ENCODE peak calls at places on chromosomes 5 and 9, in five cellular contexts. One of them, this sample, is unnamed.

GRCh38 chr9:118515947-118516346 is 811.7 kb downstream of the TLR4 start:
- DNase-seq in putamen: no peak
- DNase-seq in posterior cingulate gyrus: no peak
- DNase-seq in colonic mucosa: no peak
- DNase-seq in left kidney: no peak
- DNase-seq in this sample: no peak

GRCh38 chr9:20838218-20838617 is 154.2 kb downstream of the FOCAD start:
- DNase-seq in putamen: no peak
- DNase-seq in left kidney: no peak
- DNase-seq in colonic mucosa: no peak
- DNase-seq in posterior cingulate gyrus: no peak
- DNase-seq in this sample: no peak

GRCh38 chr5:9324348-9325056 is 221.4 kb downstream of the SEMA5A start:
- DNase-seq in posterior cingulate gyrus: no peak
- DNase-seq in colonic mucosa: no peak
- DNase-seq in putamen: no peak
- DNase-seq in left kidney: peak; percentile 23
- DNase-seq in this sample: no peak

GRCh38 chr5:15674716-15675115 is 174.7 kb downstream of the FBXL7 start:
- DNase-seq in putamen: no peak
- DNase-seq in posterior cingulate gyrus: no peak
- DNase-seq in colonic mucosa: no peak
- DNase-seq in left kidney: no peak
- DNase-seq in this sample: no peak

GRCh38 chr5:61599370-61600140 is 267.5 kb downstream of the ZSWIM6 start:
- DNase-seq in left kidney: peak; percentile 53
- DNase-seq in posterior cingulate gyrus: no peak
- DNase-seq in putamen: no peak
- DNase-seq in colonic mucosa: no peak
- DNase-seq in this sample: no peak

GRCh38 chr5:112878760-112879159 is 17.7 kb downstream of the SRP19 start:
- DNase-seq in putamen: no peak
- DNase-seq in colonic mucosa: no peak
- DNase-seq in left kidney: no peak
- DNase-seq in posterior cingulate gyrus: no peak
- DNase-seq in this sample: peak; percentile 18

GRCh38 chr5:137923856-137924255 is 34.6 kb downstream of the PKD2L2 start:
- DNase-seq in putamen: no peak
- DNase-seq in posterior cingulate gyrus: no peak
- DNase-seq in colonic mucosa: no peak
- DNase-seq in left kidney: no peak
- DNase-seq in this sample: no peak

GRCh38 chr5:56406838-56407237 is 173.7 kb upstream of the ANKRD55 start:
- DNase-seq in left kidney: no peak
- DNase-seq in colonic mucosa: no peak
- DNase-seq in putamen: no peak
- DNase-seq in posterior cingulate gyrus: no peak
- DNase-seq in this sample: no peak

GRCh38 chr5:94711785-94712184 is 93.3 kb downstream of the SLF1 start:
- DNase-seq in putamen: no peak
- DNase-seq in posterior cingulate gyrus: no peak
- DNase-seq in colonic mucosa: no peak
- DNase-seq in left kidney: no peak
- DNase-seq in this sample: no peak

GRCh38 chr9:37309136-37309535 is 113.4 kb upstream of the GRHPR start:
- DNase-seq in putamen: no peak
- DNase-seq in posterior cingulate gyrus: no peak
- DNase-seq in colonic mucosa: no peak
- DNase-seq in left kidney: peak; percentile 19
- DNase-seq in this sample: peak; percentile 82

GRCh38 chr9:117945286-117945685 is 241.1 kb downstream of the TLR4 start:
- DNase-seq in posterior cingulate gyrus: no peak
- DNase-seq in putamen: no peak
- DNase-seq in colonic mucosa: no peak
- DNase-seq in left kidney: no peak
- DNase-seq in this sample: peak; percentile 12

GRCh38 chr5:133298447-133298846 is 246.6 kb downstream of the HSPA4 start:
- DNase-seq in colonic mucosa: no peak
- DNase-seq in posterior cingulate gyrus: no peak
- DNase-seq in left kidney: no peak
- DNase-seq in putamen: no peak
- DNase-seq in this sample: no peak

GRCh38 chr9:128155736-128156500 is 4.1 kb upstream of the BBLN start:
- DNase-seq in left kidney: no peak
- DNase-seq in putamen: no peak
- DNase-seq in posterior cingulate gyrus: no peak
- DNase-seq in colonic mucosa: no peak
- DNase-seq in this sample: no peak